ENCODE peak calls at places on chromosomes 16 and 17, in five cellular contexts. I, H, S, D and X are unnamed samples. For H3K4me1, the result is how much of the 10 kb centered on the place peaks cover.

GRCh38 chr16:1286492-1287094 is 22.8 kb upstream of the UBE2I start:
- DNase-seq in I (no peak), H (no peak), S (no peak), D (no peak), X (peak)

GRCh38 chr16:62167551-62167950 is 131.3 kb upstream of the CDH8 start:
- DNase-seq in I (no peak), H (no peak), S (no peak), D (no peak), X (no peak)

GRCh38 chr17:66548158-66548557 is 245.7 kb downstream of the PRKCA start:
- DNase-seq in I (no peak), H (peak), S (no peak), D (no peak), X (no peak)

GRCh38 chr17:142876-143784 is 5.8 kb downstream of the SCGB1C2 start:
- DNase-seq in I (no peak), H (no peak), S (peak), D (no peak), X (peak)

GRCh38 chr16:25950586-25951201 is 258.9 kb downstream of the HS3ST4 start:
- DNase-seq in I (no peak), H (no peak), S (no peak), D (no peak), X (no peak)

GRCh38 chr16:69482410-69482951 is 58.1 kb downstream of the CYB5B start:
- DNase-seq in I (no peak), H (peak), S (peak), D (peak), X (peak)

GRCh38 chr17:64411999-64412771 is 21.5 kb upstream of the PECAM1 start:
- DNase-seq in I (no peak), H (no peak), S (peak), D (no peak), X (peak)

GRCh38 chr16:27499659-27500055 is 50.1 kb downstream of the GTF3C1 start:
- DNase-seq in I (no peak), H (no peak), S (peak), D (no peak), X (peak)

GRCh38 chr17:81517339-81518112 is 4.9 kb upstream of the ACTG1 start:
- DNase-seq in I (no peak), H (no peak), S (no peak), D (peak), X (peak)

GRCh38 chr17:38451840-38452529 is 23.7 kb downstream of the ARHGAP23 start:
- DNase-seq in I (no peak), H (peak), S (peak), D (peak), X (peak)

GRCh38 chr16:57698812-57699405 is 4.3 kb downstream of the DRC7 start:
- DNase-seq in I (no peak), H (no peak), S (no peak), D (no peak), X (no peak)

GRCh38 chr17:45147102-45147580 is 1.1 kb upstream of the HEXIM1 start:
- DNase-seq in I (peak), H (peak), S (peak), D (peak), X (no peak)

GRCh38 chr16:28930652-28931051 is 1.1 kb upstream of the CD19 start:
- DNase-seq in I (no peak), H (no peak), S (no peak), D (no peak), X (peak)

GRCh38 chr16:75494696-75495601 is at the start of gene CHST6:
- DNase-seq in I (peak), H (no peak), S (peak), D (peak), X (peak)

GRCh38 chr16:48409839-48410610 is 24.8 kb upstream of the SIAH1 start:
- DNase-seq in I (no peak), H (no peak), S (no peak), D (peak), X (peak)

GRCh38 chr17:59365383-59365981 is 34.0 kb downstream of the YPEL2 start:
- DNase-seq in I (peak), H (no peak), S (no peak), D (no peak), X (no peak)

GRCh38 chr17:9389116-9389515 is 186.5 kb downstream of the STX8 start:
- DNase-seq in I (no peak), H (peak), S (no peak), D (peak), X (peak)

GRCh38 chr16:10754941-10755340 is 11.3 kb downstream of the NUBP1 start:
- DNase-seq in I (no peak), H (peak), S (no peak), D (peak), X (peak)

GRCh38 chr17:75615301-75615700 is 17.9 kb upstream of the SMIM5 start:
- DNase-seq in I (no peak), H (no peak), S (no peak), D (no peak), X (no peak)

GRCh38 chr17:44829558-44830358 is at the start of gene GJC1:
- DNase-seq in I (peak), H (peak), S (peak), D (peak), X (peak)

GRCh38 chr17:49456172-49456965 is 38.7 kb upstream of the NGFR start:
- DNase-seq in I (no peak), H (no peak), S (no peak), D (peak), X (peak)

GRCh38 chr17:1126801-1127550 is 52.8 kb downstream of the ABR start:
- DNase-seq in I (no peak), H (no peak), S (no peak), D (no peak), X (peak)

GRCh38 chr16:14249291-14250032 is 178.3 kb downstream of the MRTFB start:
- DNase-seq in I (peak), H (peak), S (peak), D (peak), X (peak)

GRCh38 chr17:42518046-42518754 is 17.8 kb upstream of the NAGLU start:
- DNase-seq in I (no peak), H (peak), S (peak), D (peak), X (peak)

GRCh38 chr17:76024353-76024752 is 2.8 kb downstream of the EVPL start:
- DNase-seq in I (no peak), H (no peak), S (no peak), D (no peak), X (peak)

GRCh38 chr17:57071991-57072944 is 12.8 kb upstream of the AKAP1 start:
- DNase-seq in I (peak), H (peak), S (no peak), D (no peak), X (no peak)

GRCh38 chr17:81049372-81049911 is 14.5 kb downstream of the BAIAP2 start:
- DNase-seq in I (no peak), H (no peak), S (no peak), D (no peak), X (no peak)

GRCh38 chr17:65071861-65072260 is 15.3 kb upstream of the GNA13 start:
- DNase-seq in I (no peak), H (peak), S (no peak), D (no peak), X (no peak)

GRCh38 chr16:15509593-15510520 is 75.5 kb downstream of the BMERB1 start:
- DNase-seq in I (peak), H (peak), S (no peak), D (no peak), X (no peak)

GRCh38 chr17:17053446-17054379 is 11.5 kb downstream of the MPRIP start:
- DNase-seq in I (no peak), H (no peak), S (no peak), D (no peak), X (no peak)

GRCh38 chr17:32747856-32748255 is 129.1 kb downstream of the MYO1D start:
- DNase-seq in I (no peak), H (no peak), S (no peak), D (no peak), X (no peak)

GRCh38 chr17:50288306-50288705 is 14.0 kb downstream of the TMEM92 start:
- DNase-seq in I (peak), H (no peak), S (no peak), D (no peak), X (peak)

GRCh38 chr17:78853926-78854394 is 13.3 kb upstream of the USP36 start:
- DNase-seq in I (no peak), H (no peak), S (no peak), D (no peak), X (no peak)

GRCh38 chr16:297832-298231 is 14.9 kb downstream of the PDIA2 start:
- DNase-seq in I (no peak), H (no peak), S (no peak), D (no peak), X (no peak)

GRCh38 chr17:46853896-46854444 is 2.6 kb downstream of the WNT9B start:
- DNase-seq in I (no peak), H (no peak), S (no peak), D (peak), X (peak)

GRCh38 chr17:68101992-68102758 is 66.6 kb downstream of the KPNA2 start:
- DNase-seq in I (peak), H (peak), S (peak), D (peak), X (no peak)

GRCh38 chr17:15027853-15028252 is 237.3 kb downstream of the PMP22 start:
- DNase-seq in I (no peak), H (no peak), S (no peak), D (no peak), X (no peak)

GRCh38 chr17:17256316-17256715 is 19.3 kb upstream of the FLCN start:
- DNase-seq in I (no peak), H (no peak), S (no peak), D (no peak), X (no peak)

GRCh38 chr16:31179153-31179746 is 689 bp upstream of the FUS start:
- DNase-seq in I (no peak), H (no peak), S (peak), D (no peak), X (peak)
- H3K4me1 ChIP-seq in I (under half), H (under half), S (under half), D (under half), X (under half)

GRCh38 chr17:74210191-74211140 is 2.9 kb upstream of the TTYH2 start:
- DNase-seq in I (peak), H (peak), S (peak), D (peak), X (peak)
- H3K4me1 ChIP-seq in I (under half), H (under half), S (half or more), D (under half), X (under half)

GRCh38 chr16:81548551-81548900 is 103.9 kb downstream of the CMIP start:
- DNase-seq in I (no peak), H (no peak), S (no peak), D (no peak), X (no peak)
- H3K4me1 ChIP-seq in I (under half), H (under half), S (half or more), D (under half), X (under half)

GRCh38 chr16:87851141-87851587 is 18.1 kb downstream of the SLC7A5 start:
- DNase-seq in I (no peak), H (no peak), S (no peak), D (no peak), X (peak)
- H3K4me1 ChIP-seq in I (under half), H (half or more), S (under half), D (under half), X (under half)

DNA sequence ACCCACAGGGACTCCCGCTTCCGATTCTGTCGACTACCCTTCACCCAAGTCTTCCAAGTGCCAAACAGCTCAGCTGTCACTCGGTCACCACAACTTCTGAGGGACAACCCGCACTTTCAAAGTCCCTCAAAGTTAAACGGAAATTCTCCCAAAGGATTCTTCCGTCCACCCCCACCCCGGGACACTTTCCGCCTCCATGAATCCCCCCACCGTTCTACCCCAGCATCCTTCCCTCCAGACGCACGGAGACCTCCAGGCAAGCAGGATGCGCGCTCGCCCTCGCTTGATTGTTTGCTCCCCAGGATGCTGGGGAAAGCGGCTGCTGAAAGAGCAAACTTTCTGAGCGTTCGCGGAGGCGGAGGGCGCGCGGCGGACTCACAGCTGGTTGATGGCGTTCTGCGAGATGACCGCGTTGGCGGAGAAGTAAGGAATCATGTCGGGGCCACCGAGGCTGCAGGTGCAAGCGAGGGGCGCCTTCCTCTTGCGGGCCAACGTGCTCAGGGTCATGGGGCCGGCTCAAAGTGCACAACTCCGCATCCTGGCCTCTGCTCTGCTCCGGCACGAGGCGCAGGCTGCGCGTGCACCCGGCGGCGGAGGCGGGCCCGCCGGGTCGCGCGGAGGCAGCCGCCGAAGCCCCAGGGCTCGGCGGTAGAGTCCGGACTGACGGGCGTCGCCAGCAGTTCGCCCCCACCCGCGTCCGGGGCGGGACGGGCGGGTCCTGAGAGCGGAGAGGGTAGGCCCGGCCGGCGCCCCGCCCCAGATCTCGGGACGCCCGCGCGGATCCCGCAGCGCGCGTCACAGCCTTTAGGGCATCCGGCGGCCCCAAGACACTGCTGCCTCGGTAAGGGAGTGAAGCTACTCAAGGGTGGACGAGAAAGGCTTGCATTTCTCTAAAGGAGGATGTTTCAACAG is 138.3 kb upstream of the CORO6 start:
- DNase-seq in I (peak), H (peak), S (peak), D (peak), X (peak)
- H3K4me1 ChIP-seq in I (under half), H (under half), S (under half), D (under half), X (under half)

GRCh38 chr16:72959301-72959996 is 88.5 kb downstream of the ZFHX3 start:
- DNase-seq in I (no peak), H (no peak), S (no peak), D (no peak), X (peak)
- H3K4me1 ChIP-seq in I (under half), H (under half), S (under half), D (under half), X (under half)

DNA sequence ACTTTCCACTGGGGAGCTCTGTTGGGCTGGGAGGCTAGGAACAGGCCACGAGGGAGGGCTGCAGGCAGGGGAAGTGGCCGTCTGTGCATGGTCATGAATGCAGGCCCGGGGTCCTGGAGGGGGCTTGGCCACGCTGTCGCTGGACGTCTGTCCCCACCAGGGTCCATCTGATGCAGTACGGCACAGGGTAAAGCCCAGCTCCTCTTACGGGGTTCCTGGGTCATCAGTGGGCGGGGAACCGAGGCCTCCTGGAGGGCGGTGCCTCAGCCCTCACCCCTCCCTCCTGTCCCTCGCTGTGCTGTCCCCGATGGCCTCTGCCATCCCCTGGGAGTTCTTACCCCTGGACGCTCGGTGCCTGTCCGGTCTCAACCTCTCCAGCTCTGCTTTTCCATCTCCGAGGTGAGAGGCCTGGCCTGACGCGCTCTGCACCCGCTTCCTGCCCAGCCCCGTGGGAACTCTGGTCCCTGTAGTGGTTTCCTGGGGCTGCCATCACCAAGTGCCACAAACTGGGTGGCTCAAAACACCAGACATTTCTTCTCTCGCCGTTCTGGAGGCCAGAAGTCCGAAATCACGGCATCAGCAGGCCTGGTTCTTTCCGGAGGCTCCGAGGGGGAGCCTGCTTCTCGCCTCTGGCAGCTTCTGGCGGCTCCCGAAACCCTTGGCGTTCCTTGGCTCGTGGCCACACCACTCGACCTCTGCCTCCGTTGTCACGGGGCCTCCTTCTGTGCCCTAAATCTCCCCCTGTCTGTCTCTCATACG is 182.8 kb downstream of the SEC14L1 start:
- DNase-seq in I (peak), H (no peak), S (no peak), D (peak), X (peak)
- H3K4me1 ChIP-seq in I (half or more), H (half or more), S (half or more), D (half or more), X (half or more)

GRCh38 chr17:21400816-21401593 is 24.8 kb downstream of the KCNJ12 start:
- DNase-seq in I (no peak), H (no peak), S (no peak), D (no peak), X (peak)

GRCh38 chr17:21397341-21398050 is 21.3 kb downstream of the KCNJ12 start:
- DNase-seq in I (no peak), H (no peak), S (no peak), D (no peak), X (no peak)

GRCh38 chr17:21395764-21396163 is 19.6 kb downstream of the KCNJ12 start:
- DNase-seq in I (no peak), H (no peak), S (no peak), D (no peak), X (no peak)

GRCh38 chr17:21396237-21396636 is 20.1 kb downstream of the KCNJ12 start:
- DNase-seq in I (no peak), H (no peak), S (no peak), D (no peak), X (no peak)

GRCh38 chr17:21399476-21400203 is 23.5 kb downstream of the KCNJ12 start:
- DNase-seq in I (no peak), H (no peak), S (no peak), D (no peak), X (peak)
- H3K4me1 ChIP-seq in I (under half), H (under half), S (under half), D (under half), X (under half)